ENCODE peak calls at places on chromosome 12, in five cellular contexts. T is A549, N is SK-N-SH, W is HepG2, C is K562. R is an unnamed sample.
A peak's percentile ranks its signal among the peaks of the same experiment; 100 is the strongest.

GRCh38 chr12:128644664-128645296 is 179.0 kb downstream of the SLC15A4 start:
- DNase-seq in T (peak; percentile 25), N (peak; percentile 30), C (peak; percentile 59), W (peak; percentile 3), R (no peak)

GRCh38 chr12:79689477-79690155 is 1.1 kb downstream of the PAWR start:
- DNase-seq in C (no peak), W (peak; percentile 27), N (peak; percentile 52), T (peak; percentile 76), R (no peak)

GRCh38 chr12:106245767-106246166 is 2.1 kb downstream of the CKAP4 start:
- DNase-seq in T (peak; percentile 81), C (no peak), N (no peak), W (no peak), R (no peak)

GRCh38 chr12:45336331-45336730 is 120.4 kb downstream of the ANO6 start:
- DNase-seq in W (no peak), C (no peak), N (no peak), T (peak; percentile 48), R (no peak)

GRCh38 chr12:15350643-15351042 is 28.3 kb downstream of the PTPRO start:
- DNase-seq in N (no peak), T (no peak), W (no peak), C (no peak), R (no peak)

GRCh38 chr12:68428724-68429580 is 96.8 kb upstream of the MDM1 start:
- DNase-seq in C (no peak), T (no peak), W (peak; percentile 5), N (no peak), R (no peak)

GRCh38 chr12:19933924-19934323 is 434.4 kb upstream of the PDE3A start:
- DNase-seq in W (no peak), C (no peak), N (no peak), T (no peak), R (no peak)

GRCh38 chr12:93139028-93139665 is 210.1 kb upstream of the EEA1 start:
- DNase-seq in C (no peak), W (no peak), N (no peak), T (no peak), R (no peak)

GRCh38 chr12:94616217-94616729 is 34.1 kb downstream of the TMCC3 start:
- DNase-seq in T (peak; percentile 53), N (no peak), W (no peak), C (peak; percentile 59), R (no peak)

GRCh38 chr12:50326636-50327284 is 43.4 kb upstream of the LIMA1 start:
- DNase-seq in C (no peak), W (peak; percentile 65), T (peak; percentile 75), N (no peak), R (no peak)

GRCh38 chr12:85568395-85569103 is 267.7 kb downstream of the RASSF9 start:
- DNase-seq in N (no peak), W (peak; percentile 18), C (no peak), T (no peak), R (no peak)

GRCh38 chr12:19196959-19197630 is 67.6 kb downstream of the PLEKHA5 start:
- DNase-seq in N (no peak), C (no peak), T (no peak), W (no peak), R (no peak)

GRCh38 chr12:9039397-9039977 is 50.1 kb downstream of the KLRG1 start:
- DNase-seq in N (peak; percentile 69), C (peak; percentile 39), W (peak; percentile 47), T (peak; percentile 58), R (no peak)

GRCh38 chr12:6613776-6614512 is 6.8 kb upstream of the CHD4 start:
- DNase-seq in T (peak; percentile 90), N (peak; percentile 88), W (peak; percentile 97), C (peak; percentile 82), R (no peak)

GRCh38 chr12:76247026-76247688 is 101.1 kb downstream of the BBS10 start:
- DNase-seq in C (no peak), N (no peak), W (no peak), T (no peak), R (no peak)

GRCh38 chr12:130634866-130635265 is 81.2 kb downstream of the RIMBP2 start:
- DNase-seq in W (no peak), N (no peak), C (no peak), T (no peak), R (no peak)

GRCh38 chr12:51926064-51926632 is 18.8 kb downstream of the ACVRL1 start:
- DNase-seq in N (no peak), T (no peak), C (peak; percentile 60), W (no peak), R (no peak)

GRCh38 chr12:47883663-47884195 is 21.1 kb downstream of the VDR start:
- DNase-seq in T (no peak), C (no peak), N (no peak), W (no peak), R (no peak)

GRCh38 chr12:131940121-131940520 is 9.6 kb upstream of the EP400 start:
- DNase-seq in W (no peak), N (no peak), T (no peak), C (no peak), R (no peak)

GRCh38 chr12:113142173-113142885 is 6.8 kb upstream of the RASAL1 start:
- DNase-seq in T (no peak), N (peak; percentile 22), C (no peak), W (peak; percentile 17), R (no peak)

GRCh38 chr12:88493651-88494050 is 86.6 kb downstream of the KITLG start:
- DNase-seq in C (no peak), N (no peak), T (no peak), W (no peak), R (no peak)

GRCh38 chr12:92042791-92043531 is 102.7 kb downstream of the BTG1 start:
- DNase-seq in T (no peak), N (no peak), C (no peak), W (no peak), R (no peak)

GRCh38 chr12:126507231-126507630 is 1442.0 kb downstream of the AACS start:
- DNase-seq in C (no peak), W (no peak), T (no peak), N (no peak), R (no peak)

GRCh38 chr12:57604454-57605307 is at the start of gene DTX3:
- DNase-seq in T (no peak), N (peak; percentile 84), W (no peak), C (no peak), R (no peak)

GRCh38 chr12:61367281-61367785 is 892.9 kb upstream of the USP15 start:
- DNase-seq in C (no peak), W (no peak), T (no peak), N (no peak), R (no peak)

GRCh38 chr12:78726854-78727253 is 137.7 kb upstream of the SYT1 start:
- DNase-seq in W (no peak), T (no peak), C (no peak), N (no peak), R (no peak)

GRCh38 chr12:13196302-13196921 is at the start of gene EMP1:
- DNase-seq in C (no peak), W (peak; percentile 29), N (peak; percentile 28), T (peak; percentile 97), R (peak; percentile 39)

GRCh38 chr12:62643470-62643869 is 176.8 kb downstream of the MON2 start:
- DNase-seq in N (no peak), W (no peak), T (no peak), C (no peak), R (no peak)

GRCh38 chr12:117069926-117070900 is 29.0 kb downstream of the TESC start:
- DNase-seq in N (no peak), T (no peak), W (no peak), C (no peak), R (no peak)
- TF ChIP-seq CHD2 in N (no peak), T (no peak), W (no peak), C (no peak), R (no peak)

DNA sequence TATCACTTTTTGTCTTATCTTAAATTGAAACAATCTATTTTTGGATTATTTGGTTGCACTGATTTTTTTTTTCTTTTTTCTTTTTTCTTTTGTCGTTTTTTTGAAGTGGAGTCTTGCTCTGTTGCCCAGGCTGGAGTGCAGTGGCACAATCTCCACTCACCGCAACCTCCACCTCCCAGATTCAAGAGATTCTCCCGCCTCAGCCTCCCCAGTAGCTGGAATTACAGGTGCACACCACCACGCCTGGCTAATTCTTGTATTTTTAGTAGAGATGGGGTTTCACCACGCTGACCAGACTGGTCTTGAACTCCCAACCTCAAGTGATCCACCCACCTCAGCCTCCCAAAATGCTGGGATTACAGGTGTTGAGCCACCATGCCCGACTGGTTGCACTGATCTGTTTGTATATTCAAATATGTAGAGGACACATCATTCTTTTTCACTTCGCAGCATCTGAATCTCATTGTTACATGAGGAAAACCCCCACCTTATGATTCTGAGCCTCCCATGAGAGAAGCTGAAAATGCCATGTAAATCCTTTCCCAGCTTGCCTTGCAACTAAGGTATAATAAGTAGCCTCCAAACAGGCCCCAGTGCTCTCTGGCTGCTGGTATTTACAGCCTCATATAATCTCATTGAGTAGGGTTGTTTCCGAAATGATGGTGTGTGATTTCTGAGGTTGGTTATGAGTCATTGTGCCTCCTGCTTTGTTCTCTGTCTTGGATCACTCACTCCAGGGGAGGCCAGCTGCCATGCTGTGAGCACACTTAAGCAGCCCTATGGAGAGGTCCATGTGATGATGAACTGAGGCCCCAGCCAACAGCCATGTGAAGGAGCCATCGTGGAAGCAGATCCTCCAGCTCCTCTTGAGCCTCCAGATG is 5.2 kb upstream of the HSP90B1 start:
- DNase-seq in W (no peak), N (no peak), T (peak; percentile 24), C (no peak), R (peak; percentile 96)
- TF ChIP-seq CHD2 in W (no peak), N (no peak), T (no peak), C (no peak), R (peak; percentile 46)

DNA sequence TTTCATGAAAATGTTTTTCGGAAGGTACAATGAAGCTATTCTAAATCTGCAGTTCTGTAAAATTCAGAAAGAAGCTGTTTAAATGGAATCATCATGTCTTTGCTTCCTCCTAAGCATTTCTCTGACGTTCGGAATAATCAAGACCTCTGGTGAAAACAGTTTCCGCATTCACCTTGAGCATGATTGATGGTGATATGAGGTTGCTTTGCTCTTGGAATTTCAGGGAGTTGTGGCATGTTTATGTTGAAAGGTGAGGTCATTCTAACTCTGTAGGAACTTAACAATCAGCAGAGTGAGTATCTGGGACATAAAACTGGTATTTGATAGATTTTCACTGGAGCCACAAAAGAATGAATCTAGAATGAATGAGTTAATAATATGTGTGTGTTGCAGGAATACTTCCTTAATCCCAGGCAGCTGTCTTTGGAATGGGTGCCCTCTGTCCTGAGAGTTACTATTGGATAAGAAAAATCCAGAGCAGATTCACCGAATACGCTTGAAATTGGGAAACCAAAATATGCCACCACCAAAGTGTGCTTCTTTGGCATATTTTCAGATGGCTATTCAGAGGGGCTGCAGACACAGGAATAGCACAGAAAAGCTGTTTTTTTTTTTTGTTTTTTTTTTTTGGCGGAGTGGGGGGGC is 599.2 kb downstream of the CCER1 start:
- DNase-seq in C (no peak), W (no peak), N (no peak), T (no peak), R (no peak)
- TF ChIP-seq CHD2 in C (no peak), W (no peak), N (no peak), T (no peak), R (no peak)

GRCh38 chr12:117316336-117316735 is 45.1 kb downstream of the NOS1 start:
- DNase-seq in T (no peak), C (no peak), N (no peak), W (no peak), R (no peak)
- TF ChIP-seq CHD2 in T (no peak), C (no peak), N (no peak), W (no peak), R (no peak)

R was measured in GM12878.